ENCODE peak calls at places on chromosomes 16 and 17, in ten cellular contexts. E is kidney tubule cell; F is substantia nigra; G is GM23248; P is head of caudate nucleus; U is NCI-H1930; J is psoas muscle; T is bronchial epithelial cell; A is lower lobe of right lung; V is activated CD8-positive, alpha-beta T cell treated with anti-CD3 and anti-CD28 coated beads for 36 hours. O is an unnamed sample.

GRCh38 chr16:18943414-18943813 is 17.2 kb upstream of the SMG1 start:
- DNase-seq in E (no peak), F (no peak), G (no peak), P (no peak), U (no peak), J (no peak), T (no peak), A (no peak), V (no peak), O (no peak)

GRCh38 chr16:72203401-72203800 is 31.4 kb upstream of the PMFBP1 start:
- DNase-seq in E (peak), F (no peak), G (peak), P (peak), U (no peak), J (no peak), T (peak), A (no peak), V (peak), O (peak)

GRCh38 chr16:31470615-31471014 is 1.3 kb upstream of the TGFB1I1 start:
- DNase-seq in E (no peak), F (no peak), G (no peak), P (no peak), U (no peak), J (no peak), T (no peak), A (no peak), V (no peak), O (no peak)

GRCh38 chr17:43966276-43966675 is 12.5 kb upstream of the PYY start:
- DNase-seq in E (peak), F (no peak), G (no peak), P (no peak), U (no peak), J (no peak), T (peak), A (no peak), V (no peak), O (no peak)

GRCh38 chr17:39700148-39700987 is 504 bp downstream of the ERBB2 start:
- DNase-seq in E (peak), F (no peak), G (peak), P (no peak), U (no peak), J (no peak), T (no peak), A (no peak), V (no peak), O (no peak)

GRCh38 chr17:40355123-40355803 is 9.3 kb downstream of the GJD3 start:
- DNase-seq in E (peak), F (peak), G (peak), P (peak), U (peak), J (peak), T (no peak), A (peak), V (peak), O (peak)

GRCh38 chr17:77356109-77356689 is 215.4 kb downstream of the SEC14L1 start:
- DNase-seq in E (no peak), F (no peak), G (peak), P (peak), U (no peak), J (peak), T (peak), A (no peak), V (no peak), O (no peak)

GRCh38 chr17:17254026-17254425 is 17.1 kb upstream of the FLCN start:
- DNase-seq in E (no peak), F (no peak), G (peak), P (peak), U (no peak), J (no peak), T (peak), A (no peak), V (no peak), O (no peak)

GRCh38 chr16:30786936-30787612 is at the start of gene ZNF629:
- DNase-seq in E (peak), F (peak), G (peak), P (peak), U (peak), J (peak), T (no peak), A (peak), V (peak), O (peak)

GRCh38 chr17:46044286-46044928 is 45.4 kb downstream of the STH start:
- DNase-seq in E (peak), F (peak), G (peak), P (peak), U (no peak), J (no peak), T (peak), A (no peak), V (peak), O (peak)